ENCODE peak calls at places on chromosomes 12 and 14, in seven cellular contexts. One of them, this sample, is unnamed.
A peak's percentile ranks its signal among the peaks of the same experiment; 100 is the strongest.

GRCh38 chr14:71538949-71539659 is 393.1 kb upstream of the RGS6 start:
- DNase-seq in A549: no peak
- DNase-seq in DND-41: no peak
- DNase-seq in psoas muscle: no peak
- DNase-seq in uterus: no peak
- DNase-seq in CD4-positive, CD25-positive, alpha-beta regulatory T cell: no peak
- DNase-seq in H9: no peak
- DNase-seq in this sample: no peak

GRCh38 chr14:72643317-72643801 is 250.5 kb downstream of the DPF3 start:
- DNase-seq in A549: peak; percentile 67
- DNase-seq in DND-41: no peak
- DNase-seq in psoas muscle: peak; percentile 69
- DNase-seq in uterus: no peak
- DNase-seq in CD4-positive, CD25-positive, alpha-beta regulatory T cell: no peak
- DNase-seq in H9: no peak
- DNase-seq in this sample: no peak

GRCh38 chr14:68884031-68885030 is 91.5 kb upstream of the ZFP36L1 start:
- DNase-seq in A549: peak; percentile 79
- DNase-seq in DND-41: no peak
- DNase-seq in psoas muscle: peak; percentile 89
- DNase-seq in uterus: peak; percentile 48
- DNase-seq in CD4-positive, CD25-positive, alpha-beta regulatory T cell: no peak
- DNase-seq in H9: no peak
- DNase-seq in this sample: no peak

GRCh38 chr12:80509781-80510556 is 65.9 kb downstream of the PTPRQ start:
- DNase-seq in A549: no peak
- DNase-seq in DND-41: no peak
- DNase-seq in psoas muscle: no peak
- DNase-seq in uterus: no peak
- DNase-seq in CD4-positive, CD25-positive, alpha-beta regulatory T cell: no peak
- DNase-seq in H9: no peak
- DNase-seq in this sample: no peak

GRCh38 chr12:112988224-112988623 is 9.9 kb downstream of the OAS2 start:
- DNase-seq in A549: no peak
- DNase-seq in DND-41: no peak
- DNase-seq in psoas muscle: no peak
- DNase-seq in uterus: no peak
- DNase-seq in CD4-positive, CD25-positive, alpha-beta regulatory T cell: peak; percentile 67
- DNase-seq in H9: no peak
- DNase-seq in this sample: no peak

GRCh38 chr12:100827901-100828520 is 33.4 kb downstream of the ANO4 start:
- DNase-seq in A549: peak; percentile 4
- DNase-seq in DND-41: no peak
- DNase-seq in psoas muscle: no peak
- DNase-seq in uterus: no peak
- DNase-seq in CD4-positive, CD25-positive, alpha-beta regulatory T cell: peak; percentile 2
- DNase-seq in H9: no peak
- DNase-seq in this sample: no peak

GRCh38 chr12:16607895-16608294 is 1.9 kb upstream of the LMO3 start:
- DNase-seq in A549: no peak
- DNase-seq in DND-41: no peak
- DNase-seq in psoas muscle: no peak
- DNase-seq in uterus: peak; percentile 22
- DNase-seq in CD4-positive, CD25-positive, alpha-beta regulatory T cell: no peak
- DNase-seq in H9: no peak
- DNase-seq in this sample: no peak

GRCh38 chr12:132427999-132428871 is 61.7 kb upstream of the FBRSL1 start:
- DNase-seq in A549: no peak
- DNase-seq in DND-41: no peak
- DNase-seq in psoas muscle: no peak
- DNase-seq in uterus: no peak
- DNase-seq in CD4-positive, CD25-positive, alpha-beta regulatory T cell: no peak
- DNase-seq in H9: no peak
- DNase-seq in this sample: no peak

GRCh38 chr14:74825008-74825407 is 50.9 kb downstream of the PROX2 start:
- DNase-seq in A549: no peak
- DNase-seq in DND-41: no peak
- DNase-seq in psoas muscle: no peak
- DNase-seq in uterus: no peak
- DNase-seq in CD4-positive, CD25-positive, alpha-beta regulatory T cell: no peak
- DNase-seq in H9: no peak
- DNase-seq in this sample: no peak

GRCh38 chr12:124774054-124774461 is 89.6 kb downstream of the SCARB1 start:
- DNase-seq in A549: no peak
- DNase-seq in DND-41: no peak
- DNase-seq in psoas muscle: no peak
- DNase-seq in uterus: no peak
- DNase-seq in CD4-positive, CD25-positive, alpha-beta regulatory T cell: no peak
- DNase-seq in H9: no peak
- DNase-seq in this sample: peak; percentile 32

GRCh38 chr14:92589213-92589852 is 75.8 kb downstream of the RIN3 start:
- DNase-seq in A549: no peak
- DNase-seq in DND-41: no peak
- DNase-seq in psoas muscle: no peak
- DNase-seq in uterus: no peak
- DNase-seq in CD4-positive, CD25-positive, alpha-beta regulatory T cell: peak; percentile 52
- DNase-seq in H9: no peak
- DNase-seq in this sample: no peak

GRCh38 chr12:28974166-28974565 is 174.9 kb upstream of the FAR2 start:
- DNase-seq in A549: no peak
- DNase-seq in DND-41: no peak
- DNase-seq in psoas muscle: no peak
- DNase-seq in uterus: no peak
- DNase-seq in CD4-positive, CD25-positive, alpha-beta regulatory T cell: no peak
- DNase-seq in H9: no peak
- DNase-seq in this sample: no peak

GRCh38 chr12:69966409-69966808 is 141.4 kb downstream of the MYRFL start:
- DNase-seq in A549: peak; percentile 28
- DNase-seq in DND-41: no peak
- DNase-seq in psoas muscle: peak; percentile 75
- DNase-seq in uterus: peak; percentile 22
- DNase-seq in CD4-positive, CD25-positive, alpha-beta regulatory T cell: no peak
- DNase-seq in H9: no peak
- DNase-seq in this sample: no peak

GRCh38 chr14:70856851-70857498 is 47.7 kb upstream of the MAP3K9 start:
- DNase-seq in A549: no peak
- DNase-seq in DND-41: no peak
- DNase-seq in psoas muscle: no peak
- DNase-seq in uterus: no peak
- DNase-seq in CD4-positive, CD25-positive, alpha-beta regulatory T cell: peak; percentile 28
- DNase-seq in H9: no peak
- DNase-seq in this sample: no peak

GRCh38 chr14:66403183-66403582 is 83.0 kb upstream of the CCDC196 start:
- DNase-seq in A549: peak; percentile 13
- DNase-seq in DND-41: no peak
- DNase-seq in psoas muscle: no peak
- DNase-seq in uterus: no peak
- DNase-seq in CD4-positive, CD25-positive, alpha-beta regulatory T cell: peak; percentile 67
- DNase-seq in H9: no peak
- DNase-seq in this sample: peak; percentile 18

GRCh38 chr12:7114851-7115250 is 5.8 kb upstream of the C1RL start:
- DNase-seq in A549: no peak
- DNase-seq in DND-41: no peak
- DNase-seq in psoas muscle: no peak
- DNase-seq in uterus: no peak
- DNase-seq in CD4-positive, CD25-positive, alpha-beta regulatory T cell: no peak
- DNase-seq in H9: no peak
- DNase-seq in this sample: no peak

GRCh38 chr12:57215065-57215464 is 1.5 kb upstream of the NXPH4 start:
- DNase-seq in A549: no peak
- DNase-seq in DND-41: no peak
- DNase-seq in psoas muscle: no peak
- DNase-seq in uterus: no peak
- DNase-seq in CD4-positive, CD25-positive, alpha-beta regulatory T cell: no peak
- DNase-seq in H9: no peak
- DNase-seq in this sample: no peak

DNA sequence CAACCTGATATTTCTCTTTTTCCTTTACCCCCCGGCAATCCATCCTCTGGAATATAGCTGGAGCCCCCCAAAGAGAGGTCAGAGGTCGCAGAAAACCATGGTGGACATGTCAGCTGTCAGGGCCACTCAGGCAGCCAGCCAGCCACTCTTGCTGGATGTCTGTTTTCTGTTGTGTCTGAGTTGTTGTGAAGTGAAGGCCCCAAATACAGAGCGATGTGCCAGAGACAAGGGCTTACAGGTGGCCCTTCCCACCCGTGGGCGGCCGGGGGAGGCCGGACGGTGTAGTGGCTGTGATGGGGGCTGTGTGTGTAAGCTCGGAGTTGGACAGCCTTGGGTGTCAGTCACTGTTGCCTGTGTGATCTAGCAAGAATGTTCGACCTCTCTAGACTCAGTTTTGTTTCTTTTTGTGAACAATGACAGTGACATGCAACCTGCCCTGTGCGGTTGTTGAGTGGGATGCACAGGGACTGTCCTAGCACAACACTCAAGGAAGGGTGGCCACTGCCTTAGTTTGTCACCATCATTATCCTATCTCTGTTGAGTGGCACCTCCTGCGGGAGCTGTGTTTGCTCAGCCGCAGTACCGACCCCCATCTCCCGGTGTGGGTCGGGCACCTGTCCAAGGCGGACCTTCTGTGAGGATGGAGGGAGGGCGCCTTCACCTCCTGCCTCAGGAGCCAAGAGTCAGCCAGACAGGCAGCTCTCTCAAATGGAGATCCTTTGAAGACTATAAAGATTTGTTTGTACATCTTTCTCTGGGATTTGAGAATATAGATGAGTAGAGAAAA is 141.9 kb downstream of the TSPAN9 start:
- DNase-seq in A549: no peak
- DNase-seq in DND-41: no peak
- DNase-seq in psoas muscle: peak; percentile 63
- DNase-seq in uterus: no peak
- DNase-seq in CD4-positive, CD25-positive, alpha-beta regulatory T cell: no peak
- DNase-seq in H9: no peak
- DNase-seq in this sample: no peak
- H3K4me1 ChIP-seq in A549: no peaks in the 10 kb centered on the region
- H3K4me1 ChIP-seq in DND-41: no peaks in the 10 kb centered on the region
- H3K4me1 ChIP-seq in psoas muscle: peaks cover 15% of the 10 kb centered on the region
- H3K4me1 ChIP-seq in uterus: peaks cover 14% of the 10 kb centered on the region
- H3K4me1 ChIP-seq in CD4-positive, CD25-positive, alpha-beta regulatory T cell: no peaks in the 10 kb centered on the region
- H3K4me1 ChIP-seq in H9: no peaks in the 10 kb centered on the region
- H3K4me1 ChIP-seq in this sample: no peaks in the 10 kb centered on the region

DNA sequence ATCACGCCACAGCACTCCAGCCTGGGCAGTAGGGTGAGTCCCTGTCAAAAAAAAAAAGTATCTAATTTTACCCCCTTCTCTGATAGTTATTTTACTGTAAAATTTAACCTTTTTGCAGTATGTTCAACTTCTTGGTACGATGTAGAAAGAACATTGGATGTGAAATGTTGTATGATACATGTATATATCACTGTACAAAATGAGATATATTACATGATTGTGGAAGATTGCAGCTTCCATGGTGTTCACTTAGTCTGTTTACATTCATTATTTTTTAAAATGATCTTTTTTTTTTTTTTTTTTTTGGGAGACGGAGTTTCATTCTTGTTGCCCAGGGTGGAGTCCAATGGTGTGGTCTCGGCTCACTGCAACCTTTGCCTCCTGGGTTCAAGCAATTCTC is 9.0 kb downstream of the SP1 start:
- DNase-seq in A549: no peak
- DNase-seq in DND-41: no peak
- DNase-seq in psoas muscle: no peak
- DNase-seq in uterus: no peak
- DNase-seq in CD4-positive, CD25-positive, alpha-beta regulatory T cell: no peak
- DNase-seq in H9: no peak
- DNase-seq in this sample: no peak
- H3K4me1 ChIP-seq in A549: peaks cover 46% of the 10 kb centered on the region
- H3K4me1 ChIP-seq in DND-41: peaks cover 61% of the 10 kb centered on the region
- H3K4me1 ChIP-seq in psoas muscle: peaks cover 70% of the 10 kb centered on the region
- H3K4me1 ChIP-seq in uterus: peaks cover 10% of the 10 kb centered on the region
- H3K4me1 ChIP-seq in CD4-positive, CD25-positive, alpha-beta regulatory T cell: peaks cover 59% of the 10 kb centered on the region
- H3K4me1 ChIP-seq in H9: no peaks in the 10 kb centered on the region
- H3K4me1 ChIP-seq in this sample: peaks cover 15% of the 10 kb centered on the region

GRCh38 chr14:99592394-99592793 is 11.6 kb downstream of the CCDC85C start:
- DNase-seq in A549: no peak
- DNase-seq in DND-41: no peak
- DNase-seq in psoas muscle: no peak
- DNase-seq in uterus: no peak
- DNase-seq in CD4-positive, CD25-positive, alpha-beta regulatory T cell: no peak
- DNase-seq in H9: no peak
- DNase-seq in this sample: no peak
- H3K4me1 ChIP-seq in A549: peaks cover 61% of the 10 kb centered on the region
- H3K4me1 ChIP-seq in DND-41: peaks cover 24% of the 10 kb centered on the region
- H3K4me1 ChIP-seq in psoas muscle: peaks cover 34% of the 10 kb centered on the region
- H3K4me1 ChIP-seq in uterus: peaks cover 36% of the 10 kb centered on the region
- H3K4me1 ChIP-seq in CD4-positive, CD25-positive, alpha-beta regulatory T cell: peaks cover 5% of the 10 kb centered on the region
- H3K4me1 ChIP-seq in H9: peaks cover 2% of the 10 kb centered on the region
- H3K4me1 ChIP-seq in this sample: peaks cover 7% of the 10 kb centered on the region

DNA sequence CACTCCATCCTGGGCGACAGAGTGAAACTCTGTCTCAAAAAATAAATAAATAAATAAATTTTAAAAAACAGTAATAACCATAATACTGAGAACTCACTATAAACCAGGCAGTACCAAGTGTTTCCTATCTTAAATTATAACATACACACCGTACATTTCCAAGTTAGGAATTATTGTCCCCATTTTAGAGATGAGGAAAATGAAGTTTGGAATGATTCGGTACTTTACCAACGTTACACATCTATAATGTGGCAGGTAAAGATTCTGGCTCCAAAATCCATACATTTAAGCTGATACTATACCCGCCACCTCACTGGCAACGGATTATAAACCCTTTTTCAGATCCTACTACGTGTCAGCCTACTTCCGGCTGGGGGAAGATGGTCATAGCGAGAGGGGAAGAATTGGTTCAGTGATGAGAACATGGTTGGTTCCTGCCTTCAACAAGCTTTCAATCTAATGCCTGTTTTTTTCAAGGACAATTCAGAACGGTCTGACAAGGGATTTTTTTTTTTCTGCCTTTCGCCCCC is 105.9 kb upstream of the ATF7IP start:
- DNase-seq in A549: no peak
- DNase-seq in DND-41: no peak
- DNase-seq in psoas muscle: no peak
- DNase-seq in uterus: no peak
- DNase-seq in CD4-positive, CD25-positive, alpha-beta regulatory T cell: no peak
- DNase-seq in H9: no peak
- DNase-seq in this sample: no peak
- H3K4me1 ChIP-seq in A549: peaks cover 23% of the 10 kb centered on the region
- H3K4me1 ChIP-seq in DND-41: peaks cover 20% of the 10 kb centered on the region
- H3K4me1 ChIP-seq in psoas muscle: peaks cover 35% of the 10 kb centered on the region
- H3K4me1 ChIP-seq in uterus: no peaks in the 10 kb centered on the region
- H3K4me1 ChIP-seq in CD4-positive, CD25-positive, alpha-beta regulatory T cell: peaks cover 34% of the 10 kb centered on the region
- H3K4me1 ChIP-seq in H9: peaks cover 19% of the 10 kb centered on the region
- H3K4me1 ChIP-seq in this sample: peaks cover 37% of the 10 kb centered on the region

GRCh38 chr12:50537538-50537919 is 32.7 kb downstream of the DIP2B start:
- DNase-seq in A549: peak; percentile 30
- DNase-seq in DND-41: no peak
- DNase-seq in psoas muscle: no peak
- DNase-seq in uterus: no peak
- DNase-seq in CD4-positive, CD25-positive, alpha-beta regulatory T cell: no peak
- DNase-seq in H9: no peak
- DNase-seq in this sample: no peak
- H3K4me1 ChIP-seq in A549: peaks cover 67% of the 10 kb centered on the region
- H3K4me1 ChIP-seq in DND-41: peaks cover 4% of the 10 kb centered on the region
- H3K4me1 ChIP-seq in psoas muscle: peaks cover 16% of the 10 kb centered on the region
- H3K4me1 ChIP-seq in uterus: no peaks in the 10 kb centered on the region
- H3K4me1 ChIP-seq in CD4-positive, CD25-positive, alpha-beta regulatory T cell: peaks cover 17% of the 10 kb centered on the region
- H3K4me1 ChIP-seq in H9: peaks cover 3% of the 10 kb centered on the region
- H3K4me1 ChIP-seq in this sample: peaks cover 7% of the 10 kb centered on the region

This sample was measured in naive thymus-derived CD4-positive, alpha-beta T cell.